ENCODE peak calls at places on chromosomes 5 and 9, in seven cellular contexts. M is GM23248, Y is neuronal stem cell, E is IMR-90, H is fibroblast of lung, X is H9, G is astrocyte. L is an unnamed sample. For H3K9me3, the result is how much of the 10 kb centered on the place peaks cover.

GRCh38 chr5:35094966-35095365 is 47.2 kb upstream of the AGXT2 start:
- DNase-seq in Y (no peak), M (no peak), X (no peak), G (no peak), E (no peak), H (no peak), L (no peak)

GRCh38 chr9:70418822-70419545 is 4.5 kb upstream of the KLF9 start:
- DNase-seq in X (peak), Y (peak), G (peak), M (peak), E (peak), H (peak), L (peak)

GRCh38 chr9:7973123-7973522 is 173.5 kb upstream of the DMAC1 start:
- DNase-seq in H (no peak), Y (no peak), E (no peak), G (no peak), M (no peak), X (no peak), L (no peak)

GRCh38 chr9:90815183-90815943 is 13.7 kb downstream of the SYK start:
- DNase-seq in X (no peak), G (no peak), E (peak), M (no peak), H (no peak), Y (no peak), L (no peak)

GRCh38 chr5:14218480-14218879 is 75.3 kb downstream of the TRIO start:
- DNase-seq in M (no peak), Y (no peak), G (no peak), E (no peak), H (no peak), X (no peak), L (no peak)

GRCh38 chr5:121313886-121314285 is 537.8 kb upstream of the FTMT start:
- DNase-seq in X (no peak), M (no peak), G (no peak), E (no peak), Y (no peak), H (no peak), L (no peak)

GRCh38 chr9:4678679-4679267 is 596 bp upstream of the CDC37L1 start:
- DNase-seq in Y (peak), X (no peak), M (peak), E (peak), H (peak), G (no peak), L (peak)

GRCh38 chr5:65512170-65512937 is 30.6 kb upstream of the ADAMTS6 start:
- DNase-seq in Y (no peak), M (no peak), H (peak), G (peak), E (peak), X (no peak), L (no peak)

GRCh38 chr5:140169410-140169809 is 5.6 kb upstream of the CYSTM1 start:
- DNase-seq in Y (no peak), G (no peak), M (no peak), E (no peak), X (no peak), H (peak), L (peak)

GRCh38 chr9:86239053-86239770 is 20.2 kb downstream of the C9orf153 start:
- DNase-seq in Y (no peak), H (peak), E (no peak), X (no peak), M (peak), G (no peak), L (no peak)

GRCh38 chr9:132877447-132877817 is 652 bp downstream of the AK8 start:
- DNase-seq in H (no peak), X (no peak), M (no peak), G (no peak), Y (no peak), E (no peak), L (no peak)

GRCh38 chr5:30894811-30895210 is 298.7 kb upstream of the CDH6 start:
- DNase-seq in G (peak), Y (no peak), E (peak), H (no peak), M (peak), X (no peak), L (no peak)

GRCh38 chr5:97425511-97425910 is 242.5 kb upstream of the RIOK2 start:
- DNase-seq in E (peak), X (peak), H (peak), M (peak), G (no peak), Y (peak), L (peak)
- H3K9ac ChIP-seq in E (no peak), X (no peak), H (no peak), M (no peak), G (no peak), Y (no peak), L (no peak)

GRCh38 chr9:35186524-35186923 is 24.7 kb downstream of the UNC13B start:
- DNase-seq in E (no peak), M (no peak), Y (no peak), G (no peak), X (no peak), H (no peak), L (no peak)
- H3K9me3 ChIP-seq in E (under half), M (under half), Y (under half), G (under half), X (under half), H (under half), L (under half)

DNA sequence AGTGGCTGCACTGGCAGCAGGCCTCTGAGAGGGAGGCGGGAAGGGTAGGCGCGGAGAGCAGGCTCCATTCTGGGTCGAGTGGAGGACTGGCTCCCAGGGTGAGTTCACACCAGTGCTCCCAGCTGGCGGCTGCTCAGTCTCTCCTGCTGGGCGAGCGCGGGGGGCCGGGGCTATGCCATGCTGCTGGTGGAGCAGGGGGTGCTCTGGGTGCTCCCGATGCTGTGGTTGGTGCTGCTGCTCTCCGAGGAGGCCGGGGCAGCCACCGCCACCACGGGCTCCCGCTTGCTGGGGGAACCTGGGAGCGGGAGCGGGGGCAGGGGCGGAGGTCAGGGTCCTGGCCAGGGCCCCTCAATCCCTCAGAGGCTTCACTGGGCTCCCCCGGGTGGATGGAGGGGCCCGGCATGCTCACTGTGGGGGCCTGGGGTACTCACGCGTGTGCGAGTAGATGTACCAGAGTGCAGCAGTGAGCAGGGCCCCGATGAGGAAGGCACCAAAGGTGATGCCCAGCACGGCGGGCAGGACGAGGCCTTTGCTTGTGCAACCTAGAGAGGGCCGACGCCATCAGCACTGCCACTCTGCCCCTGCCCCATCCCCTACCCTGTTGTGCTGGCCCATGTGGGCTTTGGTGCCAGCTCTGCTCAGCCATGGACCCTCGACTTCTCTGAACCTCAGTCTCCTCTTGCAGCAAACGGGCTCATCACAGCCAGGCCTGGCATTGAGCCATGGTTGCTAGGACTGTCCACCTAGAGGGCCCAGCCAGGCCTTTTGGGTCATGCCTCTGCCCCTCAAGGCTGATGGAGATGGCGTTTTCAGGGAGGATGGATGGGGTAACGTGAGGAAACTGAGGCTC is 13.1 kb downstream of the FPGS start:
- DNase-seq in M (no peak), X (peak), Y (no peak), E (no peak), H (no peak), G (no peak), L (no peak)
- H3K27ac ChIP-seq in M (no peak), X (no peak), Y (no peak), E (no peak), H (no peak), G (no peak), L (no peak)

GRCh38 chr9:128072144-128073021 is 4.4 kb downstream of the SLC25A25 start:
- DNase-seq in X (no peak), G (peak), H (peak), M (peak), Y (no peak), E (peak), L (peak)
- H3K9ac ChIP-seq in X (no peak), G (peak), H (no peak), M (peak), Y (no peak), E (peak), L (no peak)

DNA sequence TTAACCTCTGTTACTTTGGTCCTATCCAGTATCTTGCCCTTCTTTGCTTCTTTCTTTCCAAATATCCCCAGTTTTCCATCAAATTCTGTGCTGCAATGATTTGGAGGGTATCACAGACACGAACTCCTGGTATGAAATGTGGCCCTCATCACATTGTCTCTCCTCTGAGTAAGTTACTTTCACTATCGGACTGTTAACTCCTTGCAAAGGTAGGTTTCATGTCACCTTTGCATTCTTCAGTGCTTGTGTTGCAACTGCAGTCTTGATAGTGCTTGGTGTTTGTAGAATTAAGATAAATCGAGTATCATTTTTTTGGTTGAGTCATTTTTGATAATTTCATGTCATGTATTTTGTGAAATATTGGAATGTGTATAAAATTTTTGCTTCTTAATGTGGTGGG is 414.9 kb upstream of the ADAMTSL1 start:
- DNase-seq in E (no peak), H (no peak), G (no peak), X (no peak), M (no peak), Y (no peak), L (no peak)
- H3K9me3 ChIP-seq in E (under half), H (under half), G (under half), X (under half), M (under half), Y (under half), L (under half)

GRCh38 chr5:75639912-75640311 is 28.7 kb downstream of the ANKDD1B start:
- DNase-seq in E (no peak), G (no peak), Y (no peak), H (no peak), X (no peak), M (no peak), L (peak)

GRCh38 chr5:75640395-75640794 is 29.1 kb downstream of the ANKDD1B start:
- DNase-seq in G (peak), Y (no peak), M (peak), E (peak), X (no peak), H (peak), L (peak)

DNA sequence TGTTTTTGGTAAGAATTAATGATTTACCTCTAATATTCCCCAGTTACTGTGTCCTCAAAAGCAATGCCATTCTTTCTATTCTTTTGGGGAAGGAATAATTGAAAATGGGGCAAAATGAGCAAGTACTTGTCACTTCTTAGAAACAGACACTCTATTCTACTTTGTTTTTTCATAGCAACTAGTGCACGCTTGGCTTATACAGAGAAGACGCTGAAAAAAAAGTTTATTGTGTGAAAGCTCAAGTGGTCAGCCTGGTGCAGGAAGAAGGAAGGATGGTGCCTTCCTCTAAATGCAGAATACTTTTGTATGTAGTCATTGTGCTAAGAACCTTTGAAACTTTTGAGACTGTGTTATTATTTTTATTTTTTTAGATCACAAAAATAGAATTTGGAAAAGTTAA is 29.6 kb downstream of the ANKDD1B start:
- DNase-seq in Y (no peak), X (no peak), H (no peak), G (peak), E (peak), M (peak), L (no peak)
- H3K27ac ChIP-seq in Y (no peak), X (no peak), H (peak), G (peak), E (no peak), M (peak), L (peak)

GRCh38 chr9:107322643-107323042 is 39.6 kb downstream of the RAD23B start:
- DNase-seq in Y (no peak), X (no peak), M (no peak), E (no peak), H (no peak), G (no peak), L (no peak)
- H3K9ac ChIP-seq in Y (no peak), X (no peak), M (no peak), E (no peak), H (no peak), G (no peak), L (no peak)